ENCODE peak calls at places on chromosomes 7 and 10, in five cellular contexts. J, E, M, R and X are unnamed samples.

GRCh38 chr10:95242581-95243317 is 48.1 kb downstream of the PDLIM1 start:
- DNase-seq in R (peak), E (peak), J (no peak), M (no peak), X (no peak)

GRCh38 chr7:95478139-95479037 is 7.4 kb upstream of the ASB4 start:
- DNase-seq in M (no peak), E (no peak), J (no peak), R (peak), X (no peak)

GRCh38 chr10:49218480-49218879 is 30.3 kb upstream of the TMEM273 start:
- DNase-seq in E (no peak), R (no peak), M (no peak), J (no peak), X (no peak)

GRCh38 chr10:123703195-123703790 is 37.1 kb downstream of the GPR26 start:
- DNase-seq in M (peak), J (no peak), R (no peak), E (no peak), X (no peak)

GRCh38 chr10:21488246-21488953 is 37.1 kb downstream of the SKIDA1 start:
- DNase-seq in R (no peak), J (no peak), M (no peak), E (no peak), X (no peak)

GRCh38 chr10:100007239-100008141 is 2.3 kb downstream of the DNMBP start:
- DNase-seq in J (no peak), R (no peak), M (no peak), E (no peak), X (no peak)

GRCh38 chr10:124967255-124967654 is 25.3 kb downstream of the ZRANB1 start:
- DNase-seq in E (no peak), M (no peak), R (no peak), J (no peak), X (no peak)

GRCh38 chr7:121591916-121592315 is 195.8 kb upstream of the FAM3C start:
- DNase-seq in E (no peak), M (no peak), J (no peak), R (no peak), X (no peak)

GRCh38 chr7:8702807-8703206 is 269.4 kb downstream of the NXPH1 start:
- DNase-seq in M (no peak), E (no peak), R (no peak), J (no peak), X (no peak)

GRCh38 chr7:125934965-125935364 is 1005.3 kb upstream of the POT1 start:
- DNase-seq in E (no peak), J (no peak), M (no peak), R (no peak), X (no peak)

GRCh38 chr10:125911990-125912389 is 15.6 kb downstream of the FANK1 start:
- DNase-seq in E (no peak), M (no peak), J (no peak), R (no peak), X (no peak)

GRCh38 chr10:15227611-15228372 is 59.3 kb upstream of the NMT2 start:
- DNase-seq in R (no peak), E (no peak), M (no peak), J (no peak), X (no peak)

GRCh38 chr10:43348511-43349312 is 22.7 kb upstream of the FXYD4 start:
- DNase-seq in J (peak), E (peak), R (peak), M (peak), X (peak)

GRCh38 chr7:68205826-68206225 is 1209.2 kb downstream of the TYW1 start:
- DNase-seq in J (no peak), M (no peak), E (no peak), R (no peak), X (no peak)

GRCh38 chr10:117004238-117004626 is 755 bp downstream of the SHTN1 start:
- DNase-seq in E (no peak), J (no peak), R (no peak), M (no peak), X (peak)

GRCh38 chr10:117003336-117003735 is 1.7 kb downstream of the SHTN1 start:
- DNase-seq in J (no peak), R (no peak), M (no peak), E (no peak), X (no peak)

GRCh38 chr10:117007080-117007479 is 2.1 kb upstream of the SHTN1 start:
- DNase-seq in R (no peak), E (no peak), M (no peak), J (no peak), X (no peak)

GRCh38 chr10:117005454-117006055 is 568 bp upstream of the SHTN1 start:
- DNase-seq in E (peak), M (no peak), J (no peak), R (peak), X (no peak)

DNA sequence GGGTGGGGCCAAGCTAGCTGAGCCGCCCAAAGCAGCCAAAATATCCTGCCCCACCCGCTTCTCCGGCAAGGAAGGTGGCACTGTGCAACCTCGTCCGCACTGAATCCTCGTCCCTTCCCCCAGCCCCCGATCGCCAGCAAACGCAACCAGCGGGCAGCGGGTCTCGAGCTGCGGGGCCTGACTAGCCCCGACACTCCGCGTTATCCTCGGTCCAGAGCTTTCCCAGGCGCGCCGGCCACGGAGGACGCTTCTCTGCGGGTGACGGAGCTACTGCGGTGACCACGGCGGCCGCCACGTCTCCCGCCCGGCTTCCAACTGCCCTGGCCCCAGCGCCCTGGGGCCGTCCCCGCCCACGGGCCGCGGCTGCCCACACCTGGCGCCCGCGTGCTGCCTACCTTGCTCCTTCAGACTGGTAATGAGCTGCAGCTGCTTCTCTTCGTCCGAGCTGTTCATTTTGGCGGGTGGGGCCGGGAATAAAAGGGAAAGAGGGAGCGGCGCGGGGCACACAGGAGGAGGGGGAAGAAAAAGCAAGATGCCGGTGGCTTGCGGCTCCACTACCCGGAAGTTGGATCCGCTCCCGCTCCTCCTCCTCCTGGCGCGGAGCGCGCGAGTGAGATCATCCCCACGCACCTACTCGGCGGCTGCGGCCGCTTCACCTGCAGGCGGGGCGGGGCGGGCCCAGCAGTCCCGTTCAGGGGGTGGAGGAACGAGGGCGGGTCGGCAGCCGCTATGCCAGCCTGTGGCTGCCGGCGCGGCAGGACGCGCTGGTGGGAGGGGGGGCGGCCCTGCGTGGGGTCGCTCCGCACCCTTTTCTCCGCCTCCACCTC is at the start of gene SHTN1:
- DNase-seq in E (peak), R (peak), M (peak), J (peak), X (peak)
- TF ChIP-seq CTCF in E (no peak), R (no peak), M (no peak), J (no peak), X (no peak)

GRCh38 chr7:76260171-76260703 is 42.2 kb upstream of the HSPB1 start:
- DNase-seq in J (no peak), R (peak), E (no peak), M (no peak), X (no peak)

GRCh38 chr7:76261935-76262334 is 40.5 kb upstream of the HSPB1 start:
- DNase-seq in M (no peak), R (no peak), E (no peak), J (no peak), X (no peak)

GRCh38 chr7:76261329-76261728 is 41.1 kb upstream of the HSPB1 start:
- DNase-seq in J (no peak), R (no peak), E (no peak), M (no peak), X (no peak)

GRCh38 chr7:76257973-76258372 is 44.5 kb upstream of the HSPB1 start:
- DNase-seq in M (no peak), E (no peak), J (no peak), R (no peak), X (no peak)

GRCh38 chr7:76259124-76260086 is 43.1 kb upstream of the HSPB1 start:
- DNase-seq in R (no peak), E (no peak), J (no peak), M (no peak), X (no peak)
- TF ChIP-seq CTCF in R (no peak), E (no peak), J (no peak), M (no peak), X (no peak)

GRCh38 chr10:132507467-132507955 is 30.1 kb upstream of the INPP5A start:
- DNase-seq in R (no peak), M (no peak), E (peak), J (no peak), X (no peak)

GRCh38 chr10:132509506-132510173 is 27.9 kb upstream of the INPP5A start:
- DNase-seq in E (peak), M (peak), R (no peak), J (no peak), X (no peak)

GRCh38 chr10:132507956-132508490 is 29.6 kb upstream of the INPP5A start:
- DNase-seq in M (peak), E (peak), J (no peak), R (no peak), X (no peak)

GRCh38 chr10:132510174-132510611 is 27.4 kb upstream of the INPP5A start:
- DNase-seq in J (no peak), E (no peak), R (no peak), M (peak), X (no peak)

DNA sequence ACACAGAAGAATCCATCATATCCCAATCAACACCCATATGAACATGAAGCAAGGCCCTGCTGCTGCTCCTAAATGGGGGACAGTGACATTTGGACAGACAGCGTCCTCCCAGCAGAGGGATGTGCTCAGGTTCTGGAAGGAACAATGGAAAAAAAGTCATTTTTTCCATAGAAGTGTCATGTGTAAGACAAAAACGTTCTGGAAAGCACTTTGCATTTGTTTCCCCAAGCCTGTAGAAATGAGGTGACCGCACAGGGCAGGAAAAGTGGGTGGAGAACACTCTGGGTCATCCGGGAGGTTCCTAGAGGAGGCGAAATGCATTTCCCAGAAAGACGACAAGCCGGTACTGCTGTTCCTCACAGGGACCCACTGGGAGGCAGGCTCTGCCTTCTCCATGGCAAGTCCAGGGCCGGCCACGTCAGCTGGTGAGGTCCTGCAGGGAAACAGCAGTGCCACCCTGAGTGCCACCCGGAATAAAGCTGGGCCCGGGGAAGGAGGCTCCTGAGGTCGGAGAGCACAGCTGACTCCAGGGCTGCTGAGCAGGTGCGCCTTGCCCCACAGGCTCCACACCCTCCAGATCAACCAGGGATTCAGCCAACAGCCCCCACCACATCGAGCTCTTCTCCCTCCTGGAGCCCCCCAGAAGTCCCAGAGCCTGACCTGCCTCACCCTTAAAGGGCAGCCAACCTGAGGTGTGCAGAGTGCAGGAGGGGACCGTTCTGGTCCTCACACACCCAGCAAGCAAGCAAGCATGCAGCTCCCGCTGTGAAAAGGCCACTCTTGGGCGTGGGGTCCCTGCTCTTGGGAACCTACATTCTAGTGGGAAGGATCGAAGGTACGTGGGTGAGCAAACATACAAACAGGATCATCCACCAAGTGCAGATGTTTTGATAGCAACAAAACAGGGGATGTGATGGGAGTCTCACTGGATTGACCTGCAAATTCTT is 28.8 kb upstream of the INPP5A start:
- DNase-seq in M (peak), J (peak), E (peak), R (peak), X (no peak)
- TF ChIP-seq CTCF in M (no peak), J (peak), E (peak), R (no peak), X (no peak)

GRCh38 chr10:11270858-11271179 is 253.1 kb downstream of the CELF2 start:
- DNase-seq in E (no peak), R (no peak), J (no peak), M (no peak), X (no peak)
- TF ChIP-seq CTCF in E (no peak), R (no peak), J (no peak), M (no peak), X (peak)

DNA sequence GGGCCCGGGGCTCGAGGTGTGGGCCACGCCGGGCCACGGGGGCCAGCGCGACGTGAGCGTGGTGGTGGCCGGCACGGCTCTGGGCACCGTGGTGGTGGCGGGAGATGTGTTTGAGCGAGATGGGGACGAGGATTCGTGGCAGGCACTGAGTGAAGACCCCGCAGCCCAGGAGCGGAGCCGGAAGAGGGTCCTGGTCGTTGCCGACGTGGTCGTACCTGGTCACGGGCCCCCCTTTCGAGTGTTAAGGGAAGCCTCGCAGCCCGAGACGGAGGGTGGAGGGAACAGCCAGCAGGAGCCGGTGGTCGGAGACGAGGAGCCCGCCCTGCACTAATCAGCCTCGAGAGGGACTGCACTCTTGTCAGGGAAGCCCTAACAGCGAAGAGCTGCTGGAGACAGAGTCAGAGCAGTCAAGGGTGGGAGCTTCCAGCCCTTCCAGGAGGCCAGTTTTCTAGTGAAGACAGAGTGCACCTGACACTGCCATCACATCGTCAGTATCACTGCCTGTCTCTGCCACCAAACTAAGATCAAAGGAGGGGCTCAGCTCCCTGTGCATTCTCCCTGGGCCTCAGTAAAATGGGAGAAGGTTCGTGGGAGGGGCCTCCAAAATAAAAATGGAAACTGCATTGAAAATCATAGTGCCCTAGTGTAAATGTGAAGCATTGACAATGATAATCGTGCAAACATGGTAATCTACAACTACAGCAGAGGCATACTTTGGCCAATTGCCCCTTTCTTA is 1.3 kb downstream of the MBLAC1 start:
- DNase-seq in J (peak), R (peak), E (peak), M (no peak), X (peak)
- TF ChIP-seq CTCF in J (no peak), R (no peak), E (no peak), M (no peak), X (no peak)

DNA sequence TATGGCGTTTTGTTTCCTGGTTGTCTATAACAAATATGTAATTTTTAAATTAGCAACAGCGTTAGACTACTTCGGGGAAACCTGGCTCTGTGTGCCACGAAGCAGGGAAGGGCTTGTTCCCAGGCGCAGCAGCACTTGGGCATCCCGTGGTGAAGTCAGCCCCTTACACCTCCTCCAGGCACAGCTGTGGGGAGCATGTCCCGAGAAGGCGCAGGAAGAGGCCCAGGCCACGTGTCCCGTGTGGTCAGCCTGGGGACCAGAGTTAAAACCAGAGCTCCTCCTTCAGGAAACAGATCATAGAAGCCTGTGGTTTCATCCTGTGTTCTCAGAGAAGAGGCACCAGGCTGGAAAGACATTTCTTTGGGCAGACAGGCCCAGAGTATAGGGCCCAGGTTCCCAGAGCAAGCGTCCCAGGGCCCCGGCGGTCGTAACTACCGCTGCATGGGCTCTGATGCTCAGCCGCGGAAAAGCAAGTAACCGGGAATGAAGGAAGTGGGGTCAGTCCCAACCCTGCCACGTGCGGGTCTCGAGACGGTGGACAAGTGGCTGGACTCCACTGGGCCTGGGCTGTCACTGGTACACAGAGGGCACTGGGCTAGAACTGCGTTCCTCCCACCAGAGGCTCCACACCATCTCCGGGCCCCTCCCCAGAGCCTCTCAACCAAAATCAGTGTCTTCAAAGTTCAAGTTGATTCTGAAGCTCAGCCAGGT is 7.1 kb downstream of the NUDT1 start:
- DNase-seq in J (peak), M (no peak), R (peak), E (peak), X (no peak)
- TF ChIP-seq CTCF in J (no peak), M (no peak), R (no peak), E (no peak), X (no peak)

GRCh38 chr7:156560075-156560474 is 80.5 kb upstream of the RNF32 start:
- DNase-seq in R (no peak), J (no peak), M (no peak), E (no peak), X (no peak)
- TF ChIP-seq CTCF in R (no peak), J (no peak), M (no peak), E (no peak), X (no peak)

DNA sequence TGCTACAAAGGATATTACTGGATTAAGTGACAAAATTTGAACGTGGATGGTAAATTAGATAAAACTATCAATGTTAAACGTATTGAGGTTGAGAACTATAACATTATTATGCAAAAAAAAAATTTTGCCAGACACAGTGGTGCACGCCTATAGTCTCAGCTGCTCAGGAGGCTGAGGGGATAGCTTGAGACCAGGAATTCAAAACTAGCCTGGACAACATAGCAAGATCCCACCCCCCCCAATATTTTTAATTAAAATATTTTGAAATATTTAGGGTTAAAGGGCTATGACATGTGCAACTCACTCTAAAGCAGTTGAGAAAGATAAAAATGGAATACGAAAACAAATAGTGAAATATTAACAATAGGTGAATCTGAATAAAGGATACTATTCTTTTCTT is 45.1 kb upstream of the ANAPC16 start:
- DNase-seq in E (no peak), R (no peak), J (no peak), M (no peak), X (no peak)
- TF ChIP-seq CTCF in E (no peak), R (no peak), J (no peak), M (no peak), X (no peak)

GRCh38 chr10:60848126-60848525 is 69.8 kb downstream of the CDK1 start:
- DNase-seq in E (peak), J (peak), M (no peak), R (peak), X (no peak)
- TF ChIP-seq CTCF in E (peak), J (peak), M (no peak), R (no peak), X (no peak)